ENCODE peak calls at places on chromosomes 6 and 20, in six cellular contexts. One of them, this sample, is unnamed.

GRCh38 chr20:20450461-20451027 is 82.6 kb downstream of the INSM1 start:
- DNase-seq in WTC11: no peak
- DNase-seq in A549: no peak
- DNase-seq in K562: peak
- DNase-seq in HepG2: no peak
- DNase-seq in H1: no peak
- DNase-seq in this sample: peak

GRCh38 chr6:24856246-24856599 is 57.5 kb upstream of the ARMH2 start:
- DNase-seq in WTC11: no peak
- DNase-seq in A549: no peak
- DNase-seq in K562: no peak
- DNase-seq in HepG2: no peak
- DNase-seq in H1: no peak
- DNase-seq in this sample: no peak

GRCh38 chr6:7644394-7644793 is 54.4 kb downstream of the SNRNP48 start:
- DNase-seq in WTC11: no peak
- DNase-seq in A549: no peak
- DNase-seq in K562: no peak
- DNase-seq in HepG2: no peak
- DNase-seq in H1: no peak
- DNase-seq in this sample: no peak

GRCh38 chr6:107386340-107386739 is 73.0 kb downstream of the PDSS2 start:
- DNase-seq in WTC11: no peak
- DNase-seq in A549: no peak
- DNase-seq in K562: no peak
- DNase-seq in HepG2: no peak
- DNase-seq in H1: no peak
- DNase-seq in this sample: peak

GRCh38 chr6:46473866-46474265 is 17.4 kb downstream of the RCAN2 start:
- DNase-seq in WTC11: no peak
- DNase-seq in A549: no peak
- DNase-seq in K562: no peak
- DNase-seq in HepG2: no peak
- DNase-seq in H1: no peak
- DNase-seq in this sample: no peak

GRCh38 chr6:167751579-167752115 is 75.1 kb upstream of the AFDN start:
- DNase-seq in WTC11: no peak
- DNase-seq in A549: no peak
- DNase-seq in K562: no peak
- DNase-seq in HepG2: no peak
- DNase-seq in H1: no peak
- DNase-seq in this sample: no peak

GRCh38 chr6:151147118-151147832 is 92.5 kb upstream of the AKAP12 start:
- DNase-seq in WTC11: no peak
- DNase-seq in A549: no peak
- DNase-seq in K562: no peak
- DNase-seq in HepG2: no peak
- DNase-seq in H1: no peak
- DNase-seq in this sample: no peak

GRCh38 chr6:108501559-108501958 is 59.2 kb upstream of the FOXO3 start:
- DNase-seq in WTC11: no peak
- DNase-seq in A549: no peak
- DNase-seq in K562: no peak
- DNase-seq in HepG2: no peak
- DNase-seq in H1: no peak
- DNase-seq in this sample: peak

GRCh38 chr20:680638-681037 is 5.0 kb upstream of the SCRT2 start:
- DNase-seq in WTC11: no peak
- DNase-seq in A549: no peak
- DNase-seq in K562: no peak
- DNase-seq in HepG2: no peak
- DNase-seq in H1: no peak
- DNase-seq in this sample: no peak

GRCh38 chr20:53639647-53640440 is 46.2 kb upstream of the ZNF217 start:
- DNase-seq in WTC11: no peak
- DNase-seq in A549: no peak
- DNase-seq in K562: no peak
- DNase-seq in HepG2: no peak
- DNase-seq in H1: no peak
- DNase-seq in this sample: no peak

GRCh38 chr6:129197154-129197553 is 314.2 kb downstream of the LAMA2 start:
- DNase-seq in WTC11: no peak
- DNase-seq in A549: no peak
- DNase-seq in K562: no peak
- DNase-seq in HepG2: no peak
- DNase-seq in H1: no peak
- DNase-seq in this sample: no peak

GRCh38 chr20:34299925-34300806 is 3.0 kb downstream of the AHCY start:
- DNase-seq in WTC11: no peak
- DNase-seq in A549: no peak
- DNase-seq in K562: peak
- DNase-seq in HepG2: peak
- DNase-seq in H1: no peak
- DNase-seq in this sample: no peak

GRCh38 chr6:155955038-155955437 is 499.4 kb upstream of the NOX3 start:
- DNase-seq in WTC11: peak
- DNase-seq in A549: no peak
- DNase-seq in K562: no peak
- DNase-seq in HepG2: no peak
- DNase-seq in H1: no peak
- DNase-seq in this sample: no peak

GRCh38 chr6:161137320-161137719 is 136.5 kb downstream of the AGPAT4 start:
- DNase-seq in WTC11: no peak
- DNase-seq in A549: no peak
- DNase-seq in K562: no peak
- DNase-seq in HepG2: no peak
- DNase-seq in H1: no peak
- DNase-seq in this sample: no peak

GRCh38 chr20:9261781-9262180 is 192.9 kb downstream of the PLCB4 start:
- DNase-seq in WTC11: no peak
- DNase-seq in A549: no peak
- DNase-seq in K562: no peak
- DNase-seq in HepG2: no peak
- DNase-seq in H1: no peak
- DNase-seq in this sample: no peak

GRCh38 chr20:58544301-58544700 is 29.1 kb upstream of the APCDD1L start:
- DNase-seq in WTC11: no peak
- DNase-seq in A549: no peak
- DNase-seq in K562: no peak
- DNase-seq in HepG2: no peak
- DNase-seq in H1: peak
- DNase-seq in this sample: no peak

GRCh38 chr20:5974531-5974930 is 24.1 kb downstream of the MCM8 start:
- DNase-seq in WTC11: no peak
- DNase-seq in A549: no peak
- DNase-seq in K562: no peak
- DNase-seq in HepG2: no peak
- DNase-seq in H1: no peak
- DNase-seq in this sample: no peak

GRCh38 chr6:143701343-143702234 is 23.8 kb downstream of the PHACTR2 start:
- DNase-seq in WTC11: no peak
- DNase-seq in A549: no peak
- DNase-seq in K562: no peak
- DNase-seq in HepG2: no peak
- DNase-seq in H1: no peak
- DNase-seq in this sample: no peak

GRCh38 chr20:24694157-24694726 is 224.8 kb downstream of the SYNDIG1 start:
- DNase-seq in WTC11: no peak
- DNase-seq in A549: no peak
- DNase-seq in K562: no peak
- DNase-seq in HepG2: no peak
- DNase-seq in H1: peak
- DNase-seq in this sample: no peak

GRCh38 chr20:48382304-48382703 is 445.5 kb downstream of the PREX1 start:
- DNase-seq in WTC11: no peak
- DNase-seq in A549: no peak
- DNase-seq in K562: no peak
- DNase-seq in HepG2: no peak
- DNase-seq in H1: no peak
- DNase-seq in this sample: no peak

GRCh38 chr20:48385527-48385926 is 442.3 kb downstream of the PREX1 start:
- DNase-seq in WTC11: no peak
- DNase-seq in A549: no peak
- DNase-seq in K562: no peak
- DNase-seq in HepG2: no peak
- DNase-seq in H1: no peak
- DNase-seq in this sample: no peak

GRCh38 chr20:48383252-48383651 is 444.5 kb downstream of the PREX1 start:
- DNase-seq in WTC11: no peak
- DNase-seq in A549: no peak
- DNase-seq in K562: no peak
- DNase-seq in HepG2: no peak
- DNase-seq in H1: no peak
- DNase-seq in this sample: no peak

GRCh38 chr20:48381353-48382120 is 446.3 kb downstream of the PREX1 start:
- DNase-seq in WTC11: no peak
- DNase-seq in A549: no peak
- DNase-seq in K562: no peak
- DNase-seq in HepG2: peak
- DNase-seq in H1: no peak
- DNase-seq in this sample: no peak

DNA sequence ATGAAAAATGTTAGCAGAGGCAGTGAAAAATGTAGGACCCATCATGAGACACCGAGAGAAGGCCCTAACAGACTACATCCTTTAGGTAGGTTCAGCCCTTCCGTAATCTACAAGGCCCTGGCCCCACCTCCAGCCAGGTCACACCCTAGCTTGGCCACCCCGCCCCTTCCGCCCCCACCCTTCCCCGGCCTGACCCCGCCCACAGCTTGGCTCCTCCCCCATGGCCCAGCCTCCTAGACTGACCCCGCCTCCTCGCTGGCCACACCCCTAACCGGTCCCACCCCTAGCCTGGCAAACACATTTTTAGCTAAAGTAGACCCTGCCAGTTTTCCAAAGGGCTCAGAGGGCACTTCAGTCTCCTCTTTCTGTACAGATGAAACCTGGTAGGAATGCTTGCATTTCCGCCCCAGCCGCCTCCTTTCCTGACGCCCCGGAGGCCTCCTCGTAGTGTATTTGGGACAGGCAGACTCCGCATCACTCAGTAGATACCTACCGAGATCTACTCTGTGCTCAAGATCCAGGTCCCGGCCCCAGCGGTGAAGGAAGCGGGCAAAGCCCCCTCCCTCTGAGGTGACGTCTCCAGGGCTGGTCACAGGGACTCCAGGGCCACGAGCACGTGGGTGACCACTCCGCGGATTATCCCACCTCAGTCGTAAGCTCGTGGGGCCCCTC is 443.5 kb downstream of the PREX1 start:
- DNase-seq in WTC11: peak
- DNase-seq in A549: no peak
- DNase-seq in K562: peak
- DNase-seq in HepG2: no peak
- DNase-seq in H1: peak
- DNase-seq in this sample: no peak
- TF ChIP-seq JUN in WTC11: no peak
- TF ChIP-seq JUN in A549: no peak
- TF ChIP-seq JUN in K562: no peak
- TF ChIP-seq JUN in HepG2: no peak
- TF ChIP-seq JUN in H1: no peak
- TF ChIP-seq JUN in this sample: no peak

GRCh38 chr20:59596690-59597089 is 7.7 kb upstream of the PHACTR3 start:
- DNase-seq in WTC11: no peak
- DNase-seq in A549: no peak
- DNase-seq in K562: no peak
- DNase-seq in HepG2: no peak
- DNase-seq in H1: no peak
- DNase-seq in this sample: no peak

GRCh38 chr20:59599941-59600340 is 4.4 kb upstream of the PHACTR3 start:
- DNase-seq in WTC11: no peak
- DNase-seq in A549: no peak
- DNase-seq in K562: no peak
- DNase-seq in HepG2: no peak
- DNase-seq in H1: no peak
- DNase-seq in this sample: no peak

GRCh38 chr20:59597240-59597639 is 7.1 kb upstream of the PHACTR3 start:
- DNase-seq in WTC11: no peak
- DNase-seq in A549: no peak
- DNase-seq in K562: no peak
- DNase-seq in HepG2: no peak
- DNase-seq in H1: no peak
- DNase-seq in this sample: no peak

GRCh38 chr20:59600472-59600871 is 3.9 kb upstream of the PHACTR3 start:
- DNase-seq in WTC11: no peak
- DNase-seq in A549: no peak
- DNase-seq in K562: no peak
- DNase-seq in HepG2: no peak
- DNase-seq in H1: no peak
- DNase-seq in this sample: no peak

GRCh38 chr20:59598625-59599310 is 5.6 kb upstream of the PHACTR3 start:
- DNase-seq in WTC11: peak
- DNase-seq in A549: peak
- DNase-seq in K562: peak
- DNase-seq in HepG2: peak
- DNase-seq in H1: peak
- DNase-seq in this sample: peak
- TF ChIP-seq JUN in WTC11: no peak
- TF ChIP-seq JUN in A549: no peak
- TF ChIP-seq JUN in K562: no peak
- TF ChIP-seq JUN in HepG2: no peak
- TF ChIP-seq JUN in H1: no peak
- TF ChIP-seq JUN in this sample: no peak

DNA sequence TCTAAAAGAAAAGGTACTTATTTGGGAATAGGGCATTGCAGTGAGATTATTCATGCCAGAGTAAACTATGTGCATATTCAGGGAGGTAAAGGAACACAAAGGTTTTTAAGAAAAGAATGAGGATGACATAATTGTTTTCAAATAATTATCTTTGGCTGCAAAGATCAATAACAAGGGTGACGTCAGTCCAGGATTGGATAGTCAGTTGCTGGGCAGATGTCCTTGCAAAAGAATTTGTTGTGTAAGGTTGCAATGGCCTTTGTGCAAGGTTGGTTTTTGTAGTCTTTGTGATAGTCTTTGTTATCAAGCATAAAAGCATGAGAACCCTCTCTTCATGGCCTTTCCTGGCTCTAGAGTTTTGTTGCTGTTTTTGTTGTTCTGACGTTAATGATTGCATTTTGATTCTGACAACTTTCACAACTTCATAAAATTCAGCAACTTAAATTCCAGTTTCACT is 17.7 kb downstream of the LOC128125822 start:
- DNase-seq in WTC11: no peak
- DNase-seq in A549: no peak
- DNase-seq in K562: no peak
- DNase-seq in HepG2: peak
- DNase-seq in H1: no peak
- DNase-seq in this sample: no peak
- TF ChIP-seq JUN in WTC11: no peak
- TF ChIP-seq JUN in A549: no peak
- TF ChIP-seq JUN in K562: no peak
- TF ChIP-seq JUN in HepG2: peak
- TF ChIP-seq JUN in H1: no peak
- TF ChIP-seq JUN in this sample: no peak

GRCh38 chr20:23515250-23515939 is 24.5 kb downstream of the CST8 start:
- DNase-seq in WTC11: no peak
- DNase-seq in A549: no peak
- DNase-seq in K562: no peak
- DNase-seq in HepG2: no peak
- DNase-seq in H1: no peak
- DNase-seq in this sample: no peak
- TF ChIP-seq JUN in WTC11: no peak
- TF ChIP-seq JUN in A549: no peak
- TF ChIP-seq JUN in K562: no peak
- TF ChIP-seq JUN in HepG2: no peak
- TF ChIP-seq JUN in H1: no peak
- TF ChIP-seq JUN in this sample: no peak